ENCODE peak calls at places on chromosomes 13 and 19, in seven cellular contexts. I is NCI-H1092; N is dermis blood vessel endothelial cell; M is stimulated activated CD8-positive, alpha-beta memory T cell treated with anti-CD3 and anti-CD28 coated beads, Interleukin-15, amount 100 ng/mL, for 1 hour; S is stromal cell of bone marrow; P is right cardiac atrium; A is MV-4-11. U is an unnamed sample.

GRCh38 chr13:96248103-96248502 is 158.2 kb downstream of the HS6ST3 start:
- DNase-seq in M (no peak), I (no peak), P (no peak), S (no peak), A (no peak), N (no peak), U (no peak)

GRCh38 chr19:5918463-5919079 is 4.5 kb downstream of the CAPS start:
- DNase-seq in S (no peak), A (no peak), P (no peak), N (no peak), M (no peak), I (no peak), U (no peak)

GRCh38 chr13:25987987-25988386 is 63.8 kb downstream of the SHISA2 start:
- DNase-seq in S (no peak), I (no peak), M (no peak), P (no peak), N (no peak), A (no peak), U (no peak)

GRCh38 chr13:50760751-50761150 is 82.7 kb downstream of the DLEU7 start:
- DNase-seq in S (no peak), A (no peak), P (no peak), N (no peak), M (no peak), I (no peak), U (no peak)

GRCh38 chr13:74203576-74203975 is 69.4 kb upstream of the KLF12 start:
- DNase-seq in N (no peak), S (peak; percentile 39), A (no peak), M (no peak), P (no peak), I (no peak), U (no peak)

GRCh38 chr19:32407004-32407992 is 1.7 kb downstream of the DPY19L3 start:
- DNase-seq in S (no peak), I (no peak), N (no peak), A (no peak), P (peak; percentile 55), M (no peak), U (no peak)

GRCh38 chr19:13526552-13526951 is 20.3 kb upstream of the CACNA1A start:
- DNase-seq in I (no peak), S (peak; percentile 7), A (peak; percentile 15), P (no peak), N (peak; percentile 27), M (no peak), U (no peak)

GRCh38 chr19:34985249-34986022 is 14.7 kb upstream of the GRAMD1A start:
- DNase-seq in M (no peak), S (no peak), I (no peak), A (no peak), P (peak; percentile 79), N (peak; percentile 90), U (peak; percentile 72)

GRCh38 chr13:101231751-101232428 is 184.4 kb downstream of the NALCN start:
- DNase-seq in S (peak; percentile 36), N (no peak), P (no peak), A (no peak), M (no peak), I (no peak), U (no peak)

GRCh38 chr13:52851153-52851962 is 2.9 kb upstream of the PCDH8 start:
- DNase-seq in I (peak; percentile 31), A (peak; percentile 34), P (peak; percentile 22), S (no peak), N (peak; percentile 21), M (no peak), U (no peak)

GRCh38 chr13:45310341-45311138 is 30.4 kb downstream of the TPT1 start:
- DNase-seq in A (no peak), I (no peak), P (no peak), M (no peak), N (no peak), S (no peak), U (no peak)

GRCh38 chr13:113044431-113045114 is 61.0 kb upstream of the F7 start:
- DNase-seq in P (no peak), M (no peak), N (no peak), I (no peak), A (no peak), S (no peak), U (no peak)

GRCh38 chr13:52760078-52760477 is 20.5 kb upstream of the CNMD start:
- DNase-seq in I (peak; percentile 26), M (no peak), N (no peak), S (no peak), P (no peak), A (no peak), U (no peak)

U was measured in right atrium auricular region.